ENCODE peak calls at places on chromosomes 11 and 22, in four cellular contexts. One of them, this sample, is unnamed.

GRCh38 chr11:65637794-65638317 is at the start of gene SIPA1:
- DNase-seq in cardiac muscle cell: peak
- DNase-seq in sigmoid colon: peak
- DNase-seq in kidney: peak
- DNase-seq in this sample: peak

GRCh38 chr22:20818471-20818870 is 40.1 kb downstream of the PI4KA start:
- DNase-seq in kidney: no peak
- DNase-seq in cardiac muscle cell: no peak
- DNase-seq in sigmoid colon: no peak
- DNase-seq in this sample: no peak

GRCh38 chr11:112903310-112903709 is 57.9 kb upstream of the NCAM1 start:
- DNase-seq in cardiac muscle cell: no peak
- DNase-seq in sigmoid colon: no peak
- DNase-seq in kidney: no peak
- DNase-seq in this sample: no peak

GRCh38 chr11:26027887-26028286 is 304.0 kb upstream of the ANO3 start:
- DNase-seq in sigmoid colon: no peak
- DNase-seq in kidney: no peak
- DNase-seq in cardiac muscle cell: no peak
- DNase-seq in this sample: no peak

GRCh38 chr11:70024036-70024772 is 53.9 kb upstream of the ANO1 start:
- DNase-seq in kidney: no peak
- DNase-seq in cardiac muscle cell: no peak
- DNase-seq in sigmoid colon: no peak
- DNase-seq in this sample: no peak

GRCh38 chr11:105906517-105906916 is 115.5 kb downstream of the MSANTD4 start:
- DNase-seq in sigmoid colon: no peak
- DNase-seq in kidney: peak
- DNase-seq in cardiac muscle cell: no peak
- DNase-seq in this sample: no peak

GRCh38 chr11:848988-849824 is 6.6 kb downstream of the TSPAN4 start:
- DNase-seq in kidney: no peak
- DNase-seq in sigmoid colon: no peak
- DNase-seq in cardiac muscle cell: peak
- DNase-seq in this sample: no peak

GRCh38 chr22:31870890-31871289 is 73.4 kb upstream of the YWHAH start:
- DNase-seq in kidney: no peak
- DNase-seq in sigmoid colon: no peak
- DNase-seq in cardiac muscle cell: no peak
- DNase-seq in this sample: peak

GRCh38 chr11:118911113-118911879 is 14.4 kb downstream of the BCL9L start:
- DNase-seq in cardiac muscle cell: no peak
- DNase-seq in kidney: peak
- DNase-seq in sigmoid colon: peak
- DNase-seq in this sample: peak

GRCh38 chr11:80826808-80827207 is 1386.0 kb upstream of the TENM4 start:
- DNase-seq in cardiac muscle cell: no peak
- DNase-seq in sigmoid colon: no peak
- DNase-seq in kidney: no peak
- DNase-seq in this sample: no peak

GRCh38 chr11:46895821-46896220 is 22.5 kb downstream of the LRP4 start:
- DNase-seq in kidney: no peak
- DNase-seq in cardiac muscle cell: no peak
- DNase-seq in sigmoid colon: peak
- DNase-seq in this sample: no peak

GRCh38 chr11:119347940-119348339 is 1.4 kb upstream of the MFRP start:
- DNase-seq in cardiac muscle cell: no peak
- DNase-seq in sigmoid colon: no peak
- DNase-seq in kidney: peak
- DNase-seq in this sample: no peak

GRCh38 chr22:31753005-31753633 is 700 bp upstream of the DEPDC5 start:
- DNase-seq in cardiac muscle cell: peak
- DNase-seq in sigmoid colon: peak
- DNase-seq in kidney: peak
- DNase-seq in this sample: peak

GRCh38 chr22:49972163-49973017 is 11.8 kb downstream of the PIM3 start:
- DNase-seq in cardiac muscle cell: no peak
- DNase-seq in sigmoid colon: peak
- DNase-seq in kidney: peak
- DNase-seq in this sample: no peak

GRCh38 chr11:104908186-104908531 is 9.9 kb upstream of the CASP12 start:
- DNase-seq in sigmoid colon: no peak
- DNase-seq in kidney: no peak
- DNase-seq in cardiac muscle cell: no peak
- DNase-seq in this sample: no peak

GRCh38 chr11:87421422-87421821 is 383.7 kb downstream of the TMEM135 start:
- DNase-seq in sigmoid colon: no peak
- DNase-seq in kidney: no peak
- DNase-seq in cardiac muscle cell: peak
- DNase-seq in this sample: peak

GRCh38 chr22:35749808-35750207 is 32.1 kb downstream of the APOL5 start:
- DNase-seq in kidney: no peak
- DNase-seq in sigmoid colon: no peak
- DNase-seq in cardiac muscle cell: peak
- DNase-seq in this sample: no peak

GRCh38 chr11:27158763-27159679 is 118.4 kb downstream of the BBOX1 start:
- DNase-seq in cardiac muscle cell: peak
- DNase-seq in sigmoid colon: peak
- DNase-seq in kidney: no peak
- DNase-seq in this sample: peak

GRCh38 chr11:12800032-12800671 is 125.9 kb downstream of the TEAD1 start:
- DNase-seq in sigmoid colon: no peak
- DNase-seq in kidney: no peak
- DNase-seq in cardiac muscle cell: peak
- DNase-seq in this sample: peak

GRCh38 chr11:117583063-117583801 is 213.8 kb downstream of the DSCAML1 start:
- DNase-seq in sigmoid colon: peak
- DNase-seq in cardiac muscle cell: no peak
- DNase-seq in kidney: peak
- DNase-seq in this sample: no peak

GRCh38 chr11:15038963-15039362 is 34.4 kb upstream of the CALCB start:
- DNase-seq in cardiac muscle cell: peak
- DNase-seq in sigmoid colon: no peak
- DNase-seq in kidney: no peak
- DNase-seq in this sample: peak

GRCh38 chr11:33667819-33668467 is 32.7 kb downstream of the C11orf91 start:
- DNase-seq in sigmoid colon: no peak
- DNase-seq in kidney: no peak
- DNase-seq in cardiac muscle cell: no peak
- DNase-seq in this sample: peak

GRCh38 chr11:27718346-27718852 is 18.1 kb upstream of the BDNF start:
- DNase-seq in cardiac muscle cell: peak
- DNase-seq in kidney: no peak
- DNase-seq in sigmoid colon: peak
- DNase-seq in this sample: peak

GRCh38 chr11:27447288-27447914 is 25.2 kb downstream of the LGR4 start:
- DNase-seq in sigmoid colon: no peak
- DNase-seq in cardiac muscle cell: no peak
- DNase-seq in kidney: no peak
- DNase-seq in this sample: peak

GRCh38 chr11:92439133-92439532 is 214.5 kb downstream of the FAT3 start:
- DNase-seq in kidney: no peak
- DNase-seq in cardiac muscle cell: no peak
- DNase-seq in sigmoid colon: no peak
- DNase-seq in this sample: no peak

GRCh38 chr11:3368199-3368598 is 10.7 kb downstream of the ZNF195 start:
- DNase-seq in cardiac muscle cell: no peak
- DNase-seq in kidney: no peak
- DNase-seq in sigmoid colon: no peak
- DNase-seq in this sample: no peak

GRCh38 chr11:3773180-3773579 is 24.2 kb downstream of the NUP98 start:
- DNase-seq in sigmoid colon: no peak
- DNase-seq in kidney: no peak
- DNase-seq in cardiac muscle cell: no peak
- DNase-seq in this sample: no peak

GRCh38 chr22:17969732-17970131 is 54.6 kb downstream of the MICAL3 start:
- DNase-seq in cardiac muscle cell: peak
- DNase-seq in sigmoid colon: no peak
- DNase-seq in kidney: no peak
- DNase-seq in this sample: peak

GRCh38 chr11:19675397-19675796 is 37.2 kb upstream of the NAV2 start:
- DNase-seq in kidney: no peak
- DNase-seq in sigmoid colon: no peak
- DNase-seq in cardiac muscle cell: no peak
- DNase-seq in this sample: peak

GRCh38 chr11:55658031-55658573 is 3.9 kb upstream of the OR4C6 start:
- DNase-seq in kidney: no peak
- DNase-seq in sigmoid colon: no peak
- DNase-seq in cardiac muscle cell: no peak
- DNase-seq in this sample: no peak

GRCh38 chr11:79807506-79807905 is 366.7 kb upstream of the TENM4 start:
- DNase-seq in kidney: no peak
- DNase-seq in sigmoid colon: no peak
- DNase-seq in cardiac muscle cell: no peak
- DNase-seq in this sample: peak

GRCh38 chr11:2132229-2132620 is 7.0 kb downstream of the IGF2 start:
- DNase-seq in sigmoid colon: no peak
- DNase-seq in kidney: no peak
- DNase-seq in cardiac muscle cell: no peak
- DNase-seq in this sample: no peak

GRCh38 chr11:116478205-116478604 is 294.6 kb downstream of the BUD13 start:
- DNase-seq in kidney: no peak
- DNase-seq in sigmoid colon: no peak
- DNase-seq in cardiac muscle cell: peak
- DNase-seq in this sample: no peak

GRCh38 chr22:40368016-40368415 is 2.4 kb upstream of the SGSM3 start:
- DNase-seq in kidney: no peak
- DNase-seq in sigmoid colon: no peak
- DNase-seq in cardiac muscle cell: no peak
- DNase-seq in this sample: no peak

GRCh38 chr11:60367896-60368295 is 10.4 kb upstream of the MS4A7 start:
- DNase-seq in sigmoid colon: no peak
- DNase-seq in cardiac muscle cell: no peak
- DNase-seq in kidney: no peak
- DNase-seq in this sample: no peak

GRCh38 chr11:104451193-104451592 is 287.2 kb upstream of the PDGFD start:
- DNase-seq in cardiac muscle cell: peak
- DNase-seq in sigmoid colon: no peak
- DNase-seq in kidney: no peak
- DNase-seq in this sample: peak

GRCh38 chr22:49564666-49565515 is 262.8 kb downstream of the BRD1 start:
- DNase-seq in sigmoid colon: peak
- DNase-seq in kidney: peak
- DNase-seq in cardiac muscle cell: no peak
- DNase-seq in this sample: no peak

GRCh38 chr11:104668797-104669463 is 229.3 kb downstream of the CASP12 start:
- DNase-seq in cardiac muscle cell: no peak
- DNase-seq in kidney: no peak
- DNase-seq in sigmoid colon: no peak
- DNase-seq in this sample: peak

DNA sequence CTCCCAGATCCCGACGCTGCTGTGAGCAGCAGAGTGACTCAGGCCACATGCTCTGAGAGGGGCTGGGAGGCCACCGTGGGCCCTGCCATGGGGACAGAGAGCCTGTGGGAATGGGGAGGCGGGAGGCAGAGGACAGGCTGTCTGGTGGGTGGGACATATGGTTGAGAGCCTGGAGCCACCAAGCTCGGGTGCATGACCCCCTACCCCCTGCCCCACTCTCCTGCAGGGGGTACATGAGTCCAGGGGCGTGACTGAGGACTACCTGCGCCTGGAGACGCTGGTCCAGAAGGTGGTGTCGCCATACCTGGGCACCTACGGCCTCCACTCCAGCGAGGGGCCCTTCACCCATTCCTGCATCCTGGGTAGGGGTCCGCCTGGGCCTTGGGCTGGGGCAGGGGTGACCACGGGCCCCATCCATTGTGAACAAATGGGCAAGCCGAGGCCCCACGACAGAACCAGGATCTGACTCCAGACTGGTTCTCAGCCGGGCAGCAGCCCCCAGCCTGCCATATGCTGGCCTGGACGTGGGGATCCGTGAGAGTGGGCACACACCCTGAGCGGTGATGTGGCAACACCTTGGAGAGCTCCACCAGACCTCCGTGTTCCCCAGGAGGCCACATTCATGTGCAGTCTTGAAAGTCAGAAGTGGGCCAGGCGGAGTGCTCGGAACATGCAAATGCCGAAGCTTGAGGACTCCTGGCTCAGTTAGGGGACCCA is 17.4 kb upstream of the ARHGAP8 start:
- DNase-seq in sigmoid colon: no peak
- DNase-seq in cardiac muscle cell: no peak
- DNase-seq in kidney: peak
- DNase-seq in this sample: no peak
- TF ChIP-seq CTCF in sigmoid colon: no peak
- TF ChIP-seq CTCF in cardiac muscle cell: no peak
- TF ChIP-seq CTCF in kidney: no peak
- TF ChIP-seq CTCF in this sample: no peak

GRCh38 chr11:72039108-72039850 is 40.6 kb downstream of the IL18BP start:
- DNase-seq in sigmoid colon: no peak
- DNase-seq in kidney: no peak
- DNase-seq in cardiac muscle cell: peak
- DNase-seq in this sample: no peak

GRCh38 chr11:72036687-72037086 is 38.0 kb downstream of the IL18BP start:
- DNase-seq in cardiac muscle cell: no peak
- DNase-seq in kidney: no peak
- DNase-seq in sigmoid colon: no peak
- DNase-seq in this sample: no peak

GRCh38 chr11:72040497-72041363 is 39.6 kb downstream of the NUMA1 start:
- DNase-seq in cardiac muscle cell: peak
- DNase-seq in kidney: peak
- DNase-seq in sigmoid colon: peak
- DNase-seq in this sample: peak

GRCh38 chr11:72038491-72038890 is 39.8 kb downstream of the IL18BP start:
- DNase-seq in sigmoid colon: peak
- DNase-seq in cardiac muscle cell: no peak
- DNase-seq in kidney: peak
- DNase-seq in this sample: peak

GRCh38 chr11:72037554-72038311 is 39.0 kb downstream of the IL18BP start:
- DNase-seq in cardiac muscle cell: no peak
- DNase-seq in kidney: no peak
- DNase-seq in sigmoid colon: no peak
- DNase-seq in this sample: peak
- H3K4me3 ChIP-seq in cardiac muscle cell: no peak
- H3K4me3 ChIP-seq in kidney: peak
- H3K4me3 ChIP-seq in sigmoid colon: peak
- H3K4me3 ChIP-seq in this sample: peak

GRCh38 chr11:77508031-77508430 is 34.1 kb upstream of the PAK1 start:
- DNase-seq in sigmoid colon: no peak
- DNase-seq in cardiac muscle cell: no peak
- DNase-seq in kidney: no peak
- DNase-seq in this sample: no peak
- TF ChIP-seq CTCF in sigmoid colon: no peak
- TF ChIP-seq CTCF in cardiac muscle cell: no peak
- TF ChIP-seq CTCF in kidney: no peak
- TF ChIP-seq CTCF in this sample: peak

DNA sequence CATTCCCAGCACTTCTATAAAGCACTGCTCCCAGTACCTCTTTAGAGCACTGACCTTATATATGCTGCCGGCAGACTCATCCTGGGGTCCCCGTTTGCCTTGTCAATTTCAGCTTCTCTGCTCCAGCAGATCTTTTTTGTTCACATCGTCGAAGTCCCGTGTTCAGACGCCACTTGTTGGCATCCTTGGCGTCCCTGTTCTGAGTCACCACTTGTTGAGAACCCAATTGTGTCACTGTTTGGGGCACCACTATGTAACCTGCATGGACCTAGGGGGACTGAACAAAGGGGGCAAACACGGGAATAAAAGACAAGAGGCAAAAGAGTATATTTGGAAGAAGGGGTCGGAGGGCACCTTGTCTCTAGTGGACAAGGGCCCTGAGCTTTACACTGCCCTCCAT is 25.5 kb downstream of the OR10A6 start:
- DNase-seq in cardiac muscle cell: no peak
- DNase-seq in kidney: no peak
- DNase-seq in sigmoid colon: no peak
- DNase-seq in this sample: peak
- H3K4me3 ChIP-seq in cardiac muscle cell: no peak
- H3K4me3 ChIP-seq in kidney: no peak
- H3K4me3 ChIP-seq in sigmoid colon: no peak
- H3K4me3 ChIP-seq in this sample: peak